ENCODE peak calls at places on chromosomes 3 and 15, in five cellular contexts. Y is iPS-NIHi11, T is KBM-7, C is HTR-8/SVneo, Z is breast epithelium. K is an unnamed sample.

GRCh38 chr3:9109570-9109914 is 139.9 kb downstream of the SRGAP3 start:
- DNase-seq in Y (no peak), T (peak), C (no peak), Z (no peak), K (no peak)

GRCh38 chr15:49473031-49473430 is 50.0 kb downstream of the FGF7 start:
- DNase-seq in Y (no peak), T (no peak), C (no peak), Z (no peak), K (no peak)

GRCh38 chr15:38193496-38193895 is 59.1 kb upstream of the SPRED1 start:
- DNase-seq in Y (no peak), T (no peak), C (no peak), Z (no peak), K (no peak)

GRCh38 chr3:158718490-158719170 is 13.6 kb downstream of the RARRES1 start:
- DNase-seq in Y (no peak), T (no peak), C (peak), Z (no peak), K (peak)

GRCh38 chr15:70609919-70610318 is 153.4 kb downstream of the UACA start:
- DNase-seq in Y (no peak), T (no peak), C (no peak), Z (no peak), K (no peak)

GRCh38 chr15:58015565-58015964 is 49.9 kb downstream of the ALDH1A2 start:
- DNase-seq in Y (no peak), T (no peak), C (no peak), Z (no peak), K (peak)

GRCh38 chr3:71495708-71496472 is 87.6 kb downstream of the FOXP1 start:
- DNase-seq in Y (peak), T (peak), C (peak), Z (no peak), K (peak)

GRCh38 chr3:112010631-112011030 is 11.9 kb downstream of the TAGLN3 start:
- DNase-seq in Y (no peak), T (no peak), C (no peak), Z (no peak), K (peak)

GRCh38 chr3:191363221-191363620 is 32.9 kb upstream of the UTS2B start:
- DNase-seq in Y (no peak), T (no peak), C (no peak), Z (no peak), K (no peak)

GRCh38 chr3:152302521-152303021 is 33.8 kb downstream of the MBNL1 start:
- DNase-seq in Y (no peak), T (no peak), C (no peak), Z (no peak), K (peak)

GRCh38 chr3:194095464-194095863 is 40.5 kb upstream of the HES1 start:
- DNase-seq in Y (no peak), T (peak), C (no peak), Z (peak), K (no peak)

GRCh38 chr15:99224815-99225214 is 24.6 kb downstream of the TTC23 start:
- DNase-seq in Y (no peak), T (no peak), C (no peak), Z (no peak), K (no peak)

GRCh38 chr3:148004331-148004730 is 595.2 kb downstream of the ZIC1 start:
- DNase-seq in Y (no peak), T (no peak), C (no peak), Z (no peak), K (no peak)

GRCh38 chr15:85504739-85505676 is 124.6 kb downstream of the AKAP13 start:
- DNase-seq in Y (peak), T (peak), C (peak), Z (peak), K (peak)

GRCh38 chr15:75230016-75230343 is 28.2 kb upstream of the GOLGA6C start:
- DNase-seq in Y (no peak), T (no peak), C (no peak), Z (no peak), K (no peak)

GRCh38 chr3:53236112-53236841 is 19.5 kb downstream of the TKT start:
- DNase-seq in Y (peak), T (peak), C (peak), Z (no peak), K (peak)

GRCh38 chr3:44339181-44339741 is 695 bp downstream of the TCAIM start:
- DNase-seq in Y (no peak), T (no peak), C (no peak), Z (no peak), K (peak)